ENCODE peak calls at places on chromosomes 12 and 14, in nine cellular contexts. K is adrenal gland; R is stimulated activated CD4-positive, alpha-beta T cell treated with anti-CD3 and anti-CD28 coated beads, Interleukin-15, amount 100 ng/mL, for 1 hour; U is cardiac muscle cell; V is GM23248; O is HuH-7; J is neural crest cell; E is activated gamma-delta T cell; S is AG09309. P is an unnamed sample.

GRCh38 chr14:68623307-68623706 is 169.6 kb downstream of the ZFP36L1 start:
- DNase-seq in J (no peak), K (no peak), R (no peak), V (no peak), S (no peak), U (no peak), E (no peak), O (no peak), P (peak; percentile 8)

GRCh38 chr12:132490481-132491348 is 764 bp downstream of the FBRSL1 start:
- DNase-seq in J (no peak), E (peak; percentile 29), V (peak; percentile 75), R (no peak), U (peak; percentile 40), S (no peak), K (no peak), O (no peak), P (peak; percentile 72)

GRCh38 chr14:69356903-69357543 is 41.1 kb downstream of the ERH start:
- DNase-seq in O (no peak), S (no peak), J (no peak), E (no peak), U (no peak), K (no peak), R (no peak), V (no peak), P (no peak)

GRCh38 chr12:114689075-114689994 is 5.4 kb upstream of the TBX3 start:
- DNase-seq in V (no peak), U (no peak), E (no peak), J (no peak), R (no peak), O (no peak), S (no peak), K (no peak), P (no peak)

GRCh38 chr14:68726093-68726695 is 66.7 kb downstream of the ZFP36L1 start:
- DNase-seq in E (no peak), V (no peak), R (no peak), O (no peak), K (no peak), J (no peak), S (no peak), U (no peak), P (no peak)

GRCh38 chr14:89000007-89000942 is 175.8 kb downstream of the TTC8 start:
- DNase-seq in R (no peak), S (peak; percentile 97), J (no peak), E (no peak), O (peak; percentile 18), V (peak; percentile 98), K (peak; percentile 92), U (peak; percentile 98), P (no peak)

GRCh38 chr12:51863921-51864700 is 15.6 kb upstream of the FIGNL2 start:
- DNase-seq in S (no peak), R (no peak), E (no peak), O (peak; percentile 90), U (peak; percentile 53), V (peak; percentile 27), J (peak; percentile 70), K (no peak), P (no peak)

GRCh38 chr12:12265571-12266388 is 1.1 kb downstream of the LRP6 start:
- DNase-seq in E (no peak), K (peak; percentile 7), R (no peak), V (peak; percentile 54), S (no peak), U (peak; percentile 57), O (peak; percentile 31), J (no peak), P (no peak)

GRCh38 chr12:39814626-39815025 is 195.0 kb upstream of the ABCD2 start:
- DNase-seq in V (no peak), J (no peak), E (no peak), U (no peak), O (no peak), R (no peak), S (no peak), K (no peak), P (no peak)

GRCh38 chr14:93096923-93097322 is 18.8 kb downstream of the ITPK1 start:
- DNase-seq in U (no peak), R (no peak), S (no peak), V (no peak), O (no peak), J (no peak), K (no peak), E (no peak), P (no peak)

GRCh38 chr14:53964249-53964648 is 7.6 kb upstream of the BMP4 start:
- DNase-seq in R (no peak), K (no peak), V (no peak), U (no peak), E (no peak), J (no peak), S (no peak), O (no peak), P (no peak)

GRCh38 chr14:75197338-75197737 is 20.9 kb upstream of the TMED10 start:
- DNase-seq in O (no peak), S (no peak), E (no peak), U (peak; percentile 20), V (no peak), K (no peak), R (no peak), J (no peak), P (no peak)

GRCh38 chr14:69344171-69344570 is 53.9 kb downstream of the ERH start:
- DNase-seq in E (no peak), R (no peak), O (no peak), J (no peak), U (no peak), S (no peak), K (no peak), V (no peak), P (no peak)

GRCh38 chr14:24597403-24597802 is 12.1 kb downstream of the GZMH start:
- DNase-seq in E (no peak), O (no peak), K (no peak), S (no peak), J (no peak), U (no peak), V (no peak), R (no peak), P (no peak)

GRCh38 chr12:8996682-8997405 is 7.5 kb downstream of the KLRG1 start:
- DNase-seq in O (no peak), E (no peak), R (no peak), V (peak; percentile 49), J (no peak), S (no peak), K (peak; percentile 50), U (peak; percentile 16), P (no peak)

GRCh38 chr12:92629349-92630065 is 73.3 kb upstream of the PLEKHG7 start:
- DNase-seq in S (no peak), U (peak; percentile 30), V (no peak), O (no peak), E (no peak), J (no peak), R (no peak), K (peak; percentile 35), P (no peak)

GRCh38 chr12:96083020-96083489 is 47.7 kb upstream of the LTA4H start:
- DNase-seq in V (no peak), S (no peak), U (no peak), K (no peak), O (no peak), J (no peak), E (no peak), R (no peak), P (no peak)

GRCh38 chr12:92030618-92031017 is 115.0 kb downstream of the BTG1 start:
- DNase-seq in S (no peak), K (peak; percentile 9), O (no peak), V (no peak), E (no peak), R (peak; percentile 17), J (no peak), U (peak; percentile 79), P (no peak)

GRCh38 chr14:100767788-100768536 is 41.3 kb downstream of the DLK1 start:
- DNase-seq in S (no peak), O (no peak), J (no peak), V (no peak), U (no peak), K (no peak), R (no peak), E (no peak), P (no peak)

GRCh38 chr14:90454041-90455000 is 57.5 kb downstream of the CALM1 start:
- DNase-seq in J (peak; percentile 90), U (peak; percentile 86), R (no peak), S (no peak), O (no peak), E (no peak), V (peak; percentile 75), K (peak; percentile 65), P (peak; percentile 32)

GRCh38 chr14:32669416-32669815 is 269.3 kb upstream of the NPAS3 start:
- DNase-seq in O (no peak), K (no peak), E (no peak), J (no peak), R (no peak), S (no peak), U (no peak), V (no peak), P (no peak)

GRCh38 chr12:112513496-112513895 is 94.7 kb downstream of the PTPN11 start:
- DNase-seq in S (no peak), U (no peak), V (no peak), K (no peak), E (no peak), O (no peak), J (no peak), R (no peak), P (no peak)